ENCODE peak calls at places on chromosomes 2 and 18, in ten cellular contexts. F is psoas muscle; W is A549; O is transverse colon; V is colonic mucosa; L is breast epithelium; X is heart left ventricle; G is cardiac muscle cell; A is K562; E is CD4-positive, alpha-beta T cell. U is an unnamed sample. For H3K9me3, the result is how much of the 10 kb centered on the place peaks cover.

GRCh38 chr2:240839152-240840143 is 19.4 kb upstream of the KIF1A start:
- DNase-seq in V (no peak), E (no peak), X (no peak), A (no peak), O (no peak), F (no peak), G (peak), L (no peak), W (no peak), U (no peak)

GRCh38 chr2:230262246-230262645 is 36.7 kb downstream of the SP140 start:
- DNase-seq in W (no peak), F (no peak), A (no peak), X (no peak), E (no peak), L (no peak), V (no peak), G (no peak), O (no peak), U (no peak)

GRCh38 chr2:177772529-177772928 is 300.0 kb downstream of the PDE11A start:
- DNase-seq in X (no peak), F (no peak), E (no peak), V (no peak), L (no peak), A (peak), O (no peak), G (peak), W (no peak), U (no peak)

GRCh38 chr2:37839991-37840390 is 85.1 kb upstream of the RMDN2 start:
- DNase-seq in A (no peak), L (no peak), W (no peak), E (no peak), F (no peak), V (no peak), O (no peak), X (no peak), G (no peak), U (no peak)

GRCh38 chr2:68766378-68766845 is 31.8 kb downstream of the ARHGAP25 start:
- DNase-seq in O (peak), F (no peak), X (peak), W (no peak), E (peak), V (peak), G (peak), A (peak), L (no peak), U (peak)

GRCh38 chr2:119231975-119232665 is 8.5 kb downstream of the STEAP3 start:
- DNase-seq in O (no peak), V (no peak), L (no peak), W (no peak), F (no peak), A (no peak), E (no peak), X (no peak), G (no peak), U (no peak)

GRCh38 chr2:194750926-194751325 is 906.1 kb upstream of the SLC39A10 start:
- DNase-seq in F (no peak), E (no peak), L (no peak), O (no peak), W (no peak), X (no peak), G (no peak), A (no peak), V (no peak), U (no peak)

GRCh38 chr2:140893685-140894084 is 1237.1 kb downstream of the LRP1B start:
- DNase-seq in G (peak), A (no peak), O (no peak), E (no peak), L (no peak), F (no peak), V (no peak), X (no peak), W (peak), U (no peak)

GRCh38 chr2:45839388-45840251 is 188.1 kb downstream of the PRKCE start:
- DNase-seq in O (no peak), F (no peak), V (no peak), E (no peak), A (no peak), G (peak), L (no peak), W (no peak), X (no peak), U (no peak)

GRCh38 chr2:11932053-11932512 is 185.7 kb downstream of the LPIN1 start:
- DNase-seq in X (no peak), F (no peak), W (no peak), G (no peak), O (no peak), A (peak), L (no peak), V (no peak), E (no peak), U (no peak)

GRCh38 chr2:151410485-151410833 is 757 bp downstream of the RIF1 start:
- DNase-seq in L (no peak), X (peak), W (peak), G (peak), F (no peak), O (no peak), E (peak), V (peak), A (peak), U (peak)

GRCh38 chr18:58792086-58792485 is 72.6 kb upstream of the ZNF532 start:
- DNase-seq in O (peak), W (no peak), F (no peak), E (no peak), X (no peak), L (no peak), V (no peak), A (no peak), G (no peak), U (no peak)

GRCh38 chr2:136844546-136844945 is 79.2 kb downstream of the THSD7B start:
- DNase-seq in O (no peak), V (no peak), F (no peak), G (no peak), X (no peak), L (no peak), A (no peak), E (no peak), W (no peak), U (no peak)

GRCh38 chr2:119088416-119088815 is 70.1 kb downstream of the C1QL2 start:
- DNase-seq in O (no peak), G (no peak), L (no peak), V (no peak), W (no peak), A (no peak), X (no peak), E (no peak), F (no peak), U (no peak)

GRCh38 chr2:8249191-8249590 is 432.7 kb upstream of the ID2 start:
- DNase-seq in W (no peak), O (no peak), F (no peak), V (no peak), E (no peak), L (no peak), A (no peak), G (no peak), X (no peak), U (no peak)

GRCh38 chr2:216713691-216714411 is 18.5 kb upstream of the IGFBP5 start:
- DNase-seq in F (peak), E (no peak), A (no peak), X (peak), G (peak), V (no peak), O (no peak), L (no peak), W (peak), U (no peak)

GRCh38 chr18:73258375-73259087 is 390.7 kb upstream of the NETO1 start:
- DNase-seq in E (no peak), A (peak), F (no peak), W (no peak), X (no peak), L (no peak), V (no peak), O (no peak), G (no peak), U (no peak)

GRCh38 chr2:26785431-26786206 is at the start of gene CENPA:
- DNase-seq in O (peak), F (peak), A (peak), L (peak), W (peak), E (peak), V (peak), X (peak), G (peak), U (peak)
- H3K9me3 ChIP-seq in O (under half), F (under half), A (under half), L (under half), W (under half), E (under half), V (under half), X (under half), G (under half), U (under half)

GRCh38 chr2:102142829-102143449 is 393 bp downstream of the IL1R1 start:
- DNase-seq in X (no peak), O (no peak), E (no peak), W (peak), F (no peak), A (peak), V (no peak), G (peak), L (no peak), U (no peak)
- H3K9me3 ChIP-seq in X (under half), O (under half), E (under half), W (under half), F (under half), A (under half), V (under half), G (under half), L (under half), U (under half)

DNA sequence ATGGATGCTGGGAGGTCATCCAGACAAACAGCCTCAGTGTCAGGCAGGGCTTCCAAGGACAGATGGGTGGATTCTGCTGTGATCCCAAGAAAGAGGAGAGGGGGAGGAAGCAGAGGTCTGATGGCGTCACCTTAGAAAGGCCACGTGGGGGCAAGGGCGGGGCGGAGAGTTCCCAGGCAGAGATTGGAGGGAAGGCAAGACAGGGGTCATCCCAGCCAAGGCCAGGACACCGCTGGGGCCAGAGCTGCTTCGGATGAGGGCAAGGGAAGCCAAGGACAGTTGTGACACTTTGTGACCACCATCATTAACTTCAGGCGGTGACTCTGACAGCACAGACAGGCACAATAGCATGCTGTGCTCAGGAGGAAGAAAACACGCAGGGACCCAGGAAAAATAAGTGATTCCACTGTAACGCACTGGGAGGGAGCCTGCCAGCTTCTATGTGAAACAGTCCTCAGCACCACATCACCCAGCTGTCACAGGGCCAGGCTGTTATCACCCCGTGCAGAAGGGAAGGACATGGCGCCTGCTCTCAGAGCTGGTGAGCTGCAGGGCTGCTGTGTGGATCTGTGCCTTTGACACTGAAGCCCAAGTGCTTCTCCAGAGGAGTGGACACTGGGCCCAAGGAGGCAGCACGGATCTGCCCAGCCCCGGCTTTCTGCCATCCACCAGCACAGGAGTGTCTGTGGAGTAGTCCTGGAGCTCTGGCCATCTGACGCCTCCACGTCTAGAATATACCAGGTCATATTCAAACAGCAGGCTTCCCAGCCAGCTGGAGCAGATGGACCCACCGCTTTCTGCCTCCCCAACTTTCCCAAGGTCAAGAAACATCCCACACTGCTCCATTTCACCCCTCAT is 204.1 kb downstream of the NDUFA10 start:
- DNase-seq in V (peak), E (no peak), O (no peak), W (no peak), G (no peak), L (peak), F (peak), A (no peak), X (no peak), U (no peak)
- H3K9me3 ChIP-seq in V (under half), E (under half), O (under half), W (under half), G (under half), L (under half), F (under half), A (under half), X (under half), U (under half)

DNA sequence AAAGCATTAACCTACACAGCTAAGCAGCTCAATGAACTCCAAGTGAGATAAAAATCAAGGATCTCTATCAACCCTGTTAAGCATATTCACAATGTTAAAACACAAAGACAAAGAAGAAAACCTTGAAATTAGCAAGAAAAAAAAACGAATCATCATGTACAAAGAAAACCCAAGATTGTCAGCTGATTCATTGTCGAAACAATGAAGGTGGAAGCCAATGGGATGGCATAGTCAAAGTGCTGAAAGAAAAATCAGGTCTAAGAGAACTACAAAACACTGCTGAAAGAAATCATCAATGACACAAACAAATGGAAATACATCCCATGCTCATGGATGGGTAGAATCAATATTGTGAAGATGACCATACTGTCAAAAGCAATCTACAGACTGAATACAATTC is 32.5 kb downstream of the NMS start:
- DNase-seq in O (no peak), V (no peak), G (no peak), X (no peak), A (no peak), W (no peak), E (no peak), L (no peak), F (no peak), U (no peak)
- H3K9me3 ChIP-seq in O (under half), V (under half), G (under half), X (under half), A (under half), W (under half), E (under half), L (under half), F (under half), U (under half)

GRCh38 chr2:89780318-89780717 is 1088.8 kb downstream of the RPIA start:
- DNase-seq in X (no peak), G (no peak), F (no peak), O (no peak), E (no peak), W (no peak), V (no peak), L (no peak), A (no peak), U (no peak)
- H3K9me3 ChIP-seq in X (under half), G (half or more), F (half or more), O (under half), E (half or more), W (under half), V (under half), L (half or more), A (under half), U (under half)

GRCh38 chr2:236577481-236578410 is 8.1 kb downstream of the ACKR3 start:
- DNase-seq in O (no peak), V (no peak), G (no peak), L (no peak), X (no peak), W (no peak), E (no peak), A (no peak), F (peak), U (no peak)

GRCh38 chr2:236576978-236577377 is 7.4 kb downstream of the ACKR3 start:
- DNase-seq in W (no peak), L (no peak), A (no peak), F (no peak), G (no peak), E (no peak), X (no peak), O (no peak), V (no peak), U (no peak)

GRCh38 chr2:236578980-236579745 is 9.5 kb downstream of the ACKR3 start:
- DNase-seq in L (no peak), A (no peak), F (no peak), X (no peak), O (no peak), W (no peak), E (no peak), V (no peak), G (no peak), U (no peak)

GRCh38 chr2:236579746-236580315 is 10.2 kb downstream of the ACKR3 start:
- DNase-seq in L (no peak), G (no peak), X (no peak), E (no peak), V (no peak), F (no peak), A (no peak), O (no peak), W (no peak), U (no peak)

DNA sequence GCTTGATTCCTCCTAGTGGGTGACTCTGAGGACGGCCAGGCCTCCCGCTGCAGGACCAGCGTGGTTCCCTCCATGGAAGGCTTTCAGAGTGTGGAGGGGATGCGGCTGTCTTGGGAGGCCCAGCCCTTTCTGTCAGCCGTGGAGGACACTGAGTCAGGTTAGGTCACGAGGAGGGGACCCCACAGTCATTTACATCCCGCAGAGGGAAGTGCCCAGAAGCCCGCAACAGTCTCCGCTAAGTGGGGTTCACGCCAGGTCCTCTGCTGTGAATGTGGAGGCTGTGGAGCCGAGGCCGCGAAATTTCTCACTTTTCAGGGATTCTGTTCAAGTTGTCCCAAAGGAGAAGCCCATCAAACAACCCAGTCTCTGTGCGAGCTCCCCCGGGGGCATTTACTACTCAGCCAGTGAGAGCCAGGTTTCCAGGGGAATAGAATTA is 8.8 kb downstream of the ACKR3 start:
- DNase-seq in V (no peak), G (no peak), L (no peak), F (no peak), X (no peak), E (no peak), A (no peak), W (no peak), O (no peak), U (no peak)
- H3K9me3 ChIP-seq in V (under half), G (under half), L (under half), F (under half), X (under half), E (under half), A (under half), W (under half), O (under half), U (under half)